ENCODE peak calls at places on chromosomes 3 and 15, in five cellular contexts. D, J, N, U and I are unnamed samples.

GRCh38 chr3:125079675-125080045 is 23.9 kb upstream of the HEG1 start:
- DNase-seq in D (no peak), J (no peak), N (no peak), U (no peak), I (no peak)

GRCh38 chr3:14178247-14179113 is at the start of the genes LSM3 and XPC:
- DNase-seq in D (peak), J (peak), N (peak), U (peak), I (peak)

GRCh38 chr3:170978335-170978745 is 48.2 kb downstream of the SLC2A2 start:
- DNase-seq in D (no peak), J (no peak), N (no peak), U (no peak), I (no peak)

GRCh38 chr3:9291991-9292390 is 42.5 kb upstream of the SRGAP3 start:
- DNase-seq in D (no peak), J (no peak), N (no peak), U (no peak), I (no peak)

GRCh38 chr3:138479355-138479964 is 45.0 kb downstream of the ESYT3 start:
- DNase-seq in D (peak), J (no peak), N (no peak), U (peak), I (peak)

GRCh38 chr3:129441215-129441614 is 1.2 kb downstream of the IFT122 start:
- DNase-seq in D (no peak), J (no peak), N (no peak), U (no peak), I (no peak)

GRCh38 chr3:33096103-33096868 is 660 bp downstream of the GLB1 start:
- DNase-seq in D (no peak), J (peak), N (peak), U (peak), I (peak)

GRCh38 chr15:99343836-99344551 is 92.7 kb downstream of the LRRC28 start:
- DNase-seq in D (no peak), J (peak), N (peak), U (peak), I (peak)

GRCh38 chr15:43238691-43239131 is 17.9 kb upstream of the EPB42 start:
- DNase-seq in D (no peak), J (no peak), N (no peak), U (no peak), I (no peak)

GRCh38 chr3:11636372-11636760 is 7.3 kb downstream of the VGLL4 start:
- DNase-seq in D (no peak), J (no peak), N (no peak), U (no peak), I (no peak)